ENCODE peak calls at places on chromosomes 3 and 15, in six cellular contexts. O, A, S, D, W and Q are unnamed samples.

GRCh38 chr3:30256474-30256873 is 349.9 kb upstream of the TGFBR2 start:
- DNase-seq in S (no peak), O (no peak), A (no peak), D (peak; percentile 73), W (no peak), Q (no peak)

GRCh38 chr3:40994611-40995010 is 204.7 kb upstream of the CTNNB1 start:
- DNase-seq in S (no peak), D (no peak), A (no peak), W (no peak), O (no peak), Q (no peak)

GRCh38 chr15:73923156-73923487 is 3.1 kb upstream of the LOXL1 start:
- DNase-seq in D (no peak), O (no peak), W (no peak), A (no peak), S (no peak), Q (no peak)

GRCh38 chr15:65377976-65378366 is at the start of gene IGDCC3:
- DNase-seq in O (no peak), S (no peak), A (no peak), D (no peak), W (no peak), Q (no peak)

GRCh38 chr15:80179025-80179759 is 26.4 kb downstream of the FAH start:
- DNase-seq in A (peak; percentile 30), D (peak; percentile 93), W (no peak), O (no peak), S (peak; percentile 83), Q (no peak)

GRCh38 chr3:50260027-50260941 is 8.7 kb upstream of the SEMA3B start:
- DNase-seq in D (peak; percentile 67), O (peak; percentile 88), S (peak; percentile 85), A (peak; percentile 75), W (peak; percentile 83), Q (peak; percentile 79)

GRCh38 chr15:89673162-89673506 is 6.0 kb downstream of the PLIN1 start:
- DNase-seq in S (peak; percentile 64), D (no peak), W (peak; percentile 48), A (no peak), O (no peak), Q (no peak)

GRCh38 chr3:139520028-139520737 is 19.4 kb downstream of the RBP1 start:
- DNase-seq in D (peak; percentile 13), S (peak; percentile 52), O (no peak), W (peak; percentile 8), A (no peak), Q (no peak)

GRCh38 chr3:194203482-194204035 is 67.6 kb downstream of the HES1 start:
- DNase-seq in O (no peak), S (no peak), D (no peak), W (no peak), A (no peak), Q (peak; percentile 14)

GRCh38 chr15:39127925-39128617 is 452.8 kb upstream of the THBS1 start:
- DNase-seq in W (no peak), S (peak; percentile 96), A (no peak), D (peak; percentile 99), O (no peak), Q (no peak)

GRCh38 chr15:31372635-31373091 is 46.0 kb downstream of the KLF13 start:
- DNase-seq in A (no peak), D (peak; percentile 50), W (no peak), S (peak; percentile 48), O (peak; percentile 30), Q (no peak)

GRCh38 chr3:101873619-101874018 is 24.3 kb downstream of the NFKBIZ start:
- DNase-seq in W (no peak), A (no peak), O (no peak), S (no peak), D (peak; percentile 52), Q (no peak)

GRCh38 chr15:101692799-101693198 is 31.5 kb downstream of the TARS3 start:
- DNase-seq in W (no peak), D (no peak), A (no peak), O (no peak), S (no peak), Q (no peak)

GRCh38 chr3:99167016-99167415 is 265.5 kb upstream of the DCBLD2 start:
- DNase-seq in O (no peak), S (no peak), A (no peak), W (no peak), D (no peak), Q (no peak)

GRCh38 chr3:61381745-61382392 is 130.6 kb upstream of the FHIT start:
- DNase-seq in A (no peak), S (peak; percentile 15), O (no peak), D (peak; percentile 1), W (peak; percentile 59), Q (peak; percentile 34)

GRCh38 chr3:141109761-141110160 is 58.6 kb downstream of the SPSB4 start:
- DNase-seq in O (no peak), A (no peak), D (no peak), W (no peak), S (no peak), Q (no peak)

GRCh38 chr15:91572110-91572509 is 281.4 kb upstream of the SLCO3A1 start:
- DNase-seq in A (no peak), O (no peak), D (peak; percentile 72), S (peak; percentile 77), W (no peak), Q (no peak)

GRCh38 chr3:28637742-28638141 is 289.1 kb upstream of the AZI2 start:
- DNase-seq in A (no peak), W (no peak), D (no peak), O (no peak), S (no peak), Q (no peak)

GRCh38 chr3:49661281-49661680 is 12.9 kb upstream of the APEH start:
- DNase-seq in D (no peak), S (peak; percentile 9), A (no peak), W (no peak), O (no peak), Q (no peak)

GRCh38 chr15:88792342-88793282 is 10.6 kb upstream of the ACAN start:
- DNase-seq in D (no peak), O (no peak), A (no peak), S (no peak), W (no peak), Q (no peak)

GRCh38 chr15:53193149-53193548 is 403.0 kb upstream of the ONECUT1 start:
- DNase-seq in D (peak; percentile 6), O (no peak), A (no peak), S (peak; percentile 19), W (peak; percentile 3), Q (no peak)

GRCh38 chr3:94522488-94522887 is 459.6 kb downstream of the NSUN3 start:
- DNase-seq in S (peak; percentile 11), O (no peak), A (no peak), D (no peak), W (no peak), Q (no peak)

GRCh38 chr15:44719293-44719999 is 8.1 kb downstream of the B2M start:
- DNase-seq in W (peak; percentile 65), O (no peak), S (no peak), D (peak; percentile 8), A (no peak), Q (peak; percentile 73)

GRCh38 chr3:98731720-98732238 is 31.4 kb upstream of the ST3GAL6 start:
- DNase-seq in S (no peak), O (no peak), D (peak; percentile 0), A (no peak), W (no peak), Q (no peak)

GRCh38 chr3:144624656-144625055 is 653.0 kb downstream of the DIPK2A start:
- DNase-seq in S (no peak), O (no peak), W (no peak), D (no peak), A (no peak), Q (no peak)

GRCh38 chr15:87354661-87355410 is 901.7 kb downstream of the NTRK3 start:
- DNase-seq in S (no peak), A (no peak), O (no peak), W (no peak), D (peak; percentile 90), Q (no peak)

GRCh38 chr3:128073185-128073725 is 21.0 kb downstream of the SEC61A1 start:
- DNase-seq in D (no peak), S (no peak), A (no peak), W (no peak), O (no peak), Q (no peak)
- H3K27ac ChIP-seq in D (no peak overlapping the region), S (peak overlapping the region; percentile 13), A (no peak overlapping the region), W (no peak overlapping the region), O (no peak overlapping the region), Q (no peak overlapping the region)

GRCh38 chr15:40283615-40284306 is 897 bp upstream of the ANKRD63 start:
- DNase-seq in O (no peak), A (no peak), W (no peak), S (no peak), D (no peak), Q (no peak)

GRCh38 chr15:40282870-40283614 is at the start of gene ANKRD63:
- DNase-seq in D (no peak), S (no peak), W (no peak), A (no peak), O (no peak), Q (peak; percentile 38)

GRCh38 chr15:40286794-40287193 is 3.9 kb upstream of the ANKRD63 start:
- DNase-seq in S (no peak), W (no peak), D (no peak), A (no peak), O (no peak), Q (no peak)

GRCh38 chr15:40286061-40286532 is 3.2 kb upstream of the ANKRD63 start:
- DNase-seq in O (no peak), D (no peak), W (no peak), A (no peak), S (no peak), Q (no peak)

GRCh38 chr15:40285151-40285898 is 2.5 kb upstream of the ANKRD63 start:
- DNase-seq in S (no peak), O (no peak), D (no peak), A (no peak), W (no peak), Q (no peak)
- H3K27ac ChIP-seq in S (peak overlapping the region; percentile 31), O (no peak overlapping the region), D (no peak overlapping the region), A (no peak overlapping the region), W (no peak overlapping the region), Q (no peak overlapping the region)

DNA sequence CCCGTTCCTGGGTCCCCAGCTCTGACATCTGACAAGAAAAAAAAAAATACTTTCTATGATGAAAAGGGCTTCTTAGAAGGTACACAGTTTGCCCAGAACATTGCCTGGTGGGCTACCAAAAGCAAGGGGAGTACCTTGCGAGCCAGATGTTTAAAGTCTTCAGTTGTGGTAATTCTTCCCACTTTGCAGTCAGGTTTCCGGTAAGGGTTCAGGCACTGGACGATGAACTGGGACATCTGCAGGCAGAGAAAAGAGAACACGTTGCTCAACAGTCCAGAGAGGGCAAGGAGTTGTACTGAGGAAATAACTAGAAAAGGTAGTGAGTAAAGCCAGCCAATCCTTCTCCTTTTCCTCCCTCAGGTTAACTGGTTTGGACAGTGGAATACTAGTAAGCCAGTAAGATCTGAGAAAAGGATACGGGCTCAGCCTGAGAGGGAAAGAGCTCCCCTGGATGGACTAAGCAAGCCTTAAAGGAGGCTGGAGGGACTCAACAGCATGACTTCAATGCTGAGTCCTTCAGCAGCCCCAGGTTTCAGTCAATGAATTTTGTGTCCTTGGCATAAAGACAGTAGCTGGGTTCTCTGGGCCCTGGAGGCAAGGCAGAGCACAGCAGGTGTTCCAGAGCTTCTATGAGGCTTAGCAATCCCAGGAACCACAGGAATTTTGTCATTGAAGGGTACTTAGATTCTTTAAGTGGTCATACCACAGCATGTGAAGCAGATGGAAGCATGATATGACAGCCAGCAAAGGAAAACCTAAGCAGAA is 38.2 kb downstream of the NBEAL2 start:
- DNase-seq in A (no peak), O (no peak), D (peak; percentile 38), S (no peak), W (no peak), Q (no peak)
- H3K27ac ChIP-seq in A (no peak overlapping the region), O (no peak overlapping the region), D (peak overlapping the region; percentile 59), S (no peak overlapping the region), W (peak overlapping the region; percentile 61), Q (peak overlapping the region; percentile 26)

GRCh38 chr3:100480111-100480510 is 12.3 kb upstream of the TMEM45A start:
- DNase-seq in S (no peak), A (no peak), O (no peak), W (no peak), D (no peak), Q (no peak)
- H3K27ac ChIP-seq in S (no peak overlapping the region), A (no peak overlapping the region), O (no peak overlapping the region), W (no peak overlapping the region), D (no peak overlapping the region), Q (no peak overlapping the region)

GRCh38 chr15:68606332-68606731 is 27.5 kb downstream of the CORO2B start:
- DNase-seq in D (no peak), S (no peak), W (no peak), O (no peak), A (no peak), Q (no peak)
- H3K27ac ChIP-seq in D (no peak overlapping the region), S (no peak overlapping the region), W (no peak overlapping the region), O (peak overlapping the region; percentile 40), A (no peak overlapping the region), Q (no peak overlapping the region)